ENCODE peak calls at places on chromosome 11, in ten cellular contexts. One of them, this sample, is unnamed.

GRCh38 chr11:47396049-47396320 is 12.4 kb upstream of the SLC39A13 start:
- DNase-seq in T47D: no peak
- DNase-seq in AG08395: no peak
- DNase-seq in iPS DF 6.9: no peak
- DNase-seq in cardiac muscle cell: no peak
- DNase-seq in KBM-7: no peak
- DNase-seq in heart left ventricle: no peak
- DNase-seq in NCI-H2081: no peak
- DNase-seq in nephron progenitor cell: no peak
- DNase-seq in A549: no peak
- DNase-seq in this sample: no peak

GRCh38 chr11:75434886-75435570 is 2.0 kb upstream of the KLHL35 start:
- DNase-seq in T47D: no peak
- DNase-seq in AG08395: no peak
- DNase-seq in iPS DF 6.9: no peak
- DNase-seq in cardiac muscle cell: no peak
- DNase-seq in KBM-7: no peak
- DNase-seq in heart left ventricle: no peak
- DNase-seq in NCI-H2081: no peak
- DNase-seq in nephron progenitor cell: no peak
- DNase-seq in A549: no peak
- DNase-seq in this sample: no peak

GRCh38 chr11:26572770-26573402 is 823 bp upstream of the MUC15 start:
- DNase-seq in T47D: peak; percentile 53
- DNase-seq in AG08395: no peak
- DNase-seq in iPS DF 6.9: no peak
- DNase-seq in cardiac muscle cell: no peak
- DNase-seq in KBM-7: no peak
- DNase-seq in heart left ventricle: no peak
- DNase-seq in NCI-H2081: no peak
- DNase-seq in nephron progenitor cell: no peak
- DNase-seq in A549: no peak
- DNase-seq in this sample: peak; percentile 48

GRCh38 chr11:94694309-94695060 is 73.7 kb upstream of the AMOTL1 start:
- DNase-seq in T47D: no peak
- DNase-seq in AG08395: no peak
- DNase-seq in iPS DF 6.9: no peak
- DNase-seq in cardiac muscle cell: peak; percentile 28
- DNase-seq in KBM-7: no peak
- DNase-seq in heart left ventricle: no peak
- DNase-seq in NCI-H2081: no peak
- DNase-seq in nephron progenitor cell: no peak
- DNase-seq in A549: no peak
- DNase-seq in this sample: peak; percentile 39

GRCh38 chr11:14644396-14645246 is 1.0 kb downstream of the PDE3B start:
- DNase-seq in T47D: no peak
- DNase-seq in AG08395: no peak
- DNase-seq in iPS DF 6.9: peak; percentile 16
- DNase-seq in cardiac muscle cell: peak; percentile 62
- DNase-seq in KBM-7: peak; percentile 48
- DNase-seq in heart left ventricle: no peak
- DNase-seq in NCI-H2081: peak; percentile 39
- DNase-seq in nephron progenitor cell: peak; percentile 62
- DNase-seq in A549: peak; percentile 28
- DNase-seq in this sample: peak; percentile 80

GRCh38 chr11:35146074-35146521 is 7.1 kb downstream of the CD44 start:
- DNase-seq in T47D: no peak
- DNase-seq in AG08395: no peak
- DNase-seq in iPS DF 6.9: no peak
- DNase-seq in cardiac muscle cell: no peak
- DNase-seq in KBM-7: no peak
- DNase-seq in heart left ventricle: no peak
- DNase-seq in NCI-H2081: no peak
- DNase-seq in nephron progenitor cell: no peak
- DNase-seq in A549: no peak
- DNase-seq in this sample: no peak

GRCh38 chr11:125141686-125142535 is 22.6 kb upstream of the PKNOX2 start:
- DNase-seq in T47D: peak; percentile 49
- DNase-seq in AG08395: peak; percentile 67
- DNase-seq in iPS DF 6.9: peak; percentile 64
- DNase-seq in cardiac muscle cell: peak; percentile 66
- DNase-seq in KBM-7: peak; percentile 69
- DNase-seq in heart left ventricle: peak; percentile 66
- DNase-seq in NCI-H2081: no peak
- DNase-seq in nephron progenitor cell: peak; percentile 85
- DNase-seq in A549: peak; percentile 19
- DNase-seq in this sample: peak; percentile 80

GRCh38 chr11:27868226-27868625 is 168.0 kb upstream of the BDNF start:
- DNase-seq in T47D: no peak
- DNase-seq in AG08395: no peak
- DNase-seq in iPS DF 6.9: no peak
- DNase-seq in cardiac muscle cell: no peak
- DNase-seq in KBM-7: no peak
- DNase-seq in heart left ventricle: no peak
- DNase-seq in NCI-H2081: no peak
- DNase-seq in nephron progenitor cell: no peak
- DNase-seq in A549: no peak
- DNase-seq in this sample: no peak

GRCh38 chr11:6556139-6556949 is 47.1 kb downstream of the RRP8 start:
- DNase-seq in T47D: no peak
- DNase-seq in AG08395: no peak
- DNase-seq in iPS DF 6.9: no peak
- DNase-seq in cardiac muscle cell: no peak
- DNase-seq in KBM-7: no peak
- DNase-seq in heart left ventricle: no peak
- DNase-seq in NCI-H2081: no peak
- DNase-seq in nephron progenitor cell: no peak
- DNase-seq in A549: no peak
- DNase-seq in this sample: peak; percentile 66

GRCh38 chr11:114036156-114036811 is 23.2 kb upstream of the ZBTB16 start:
- DNase-seq in T47D: peak; percentile 80
- DNase-seq in AG08395: peak; percentile 73
- DNase-seq in iPS DF 6.9: peak; percentile 84
- DNase-seq in cardiac muscle cell: peak; percentile 93
- DNase-seq in KBM-7: peak; percentile 50
- DNase-seq in heart left ventricle: peak; percentile 93
- DNase-seq in NCI-H2081: no peak
- DNase-seq in nephron progenitor cell: peak; percentile 89
- DNase-seq in A549: peak; percentile 41
- DNase-seq in this sample: peak; percentile 89

GRCh38 chr11:106644824-106645223 is 373.5 kb downstream of the GUCY1A2 start:
- DNase-seq in T47D: peak; percentile 52
- DNase-seq in AG08395: no peak
- DNase-seq in iPS DF 6.9: no peak
- DNase-seq in cardiac muscle cell: no peak
- DNase-seq in KBM-7: no peak
- DNase-seq in heart left ventricle: no peak
- DNase-seq in NCI-H2081: no peak
- DNase-seq in nephron progenitor cell: no peak
- DNase-seq in A549: no peak
- DNase-seq in this sample: no peak

GRCh38 chr11:46499821-46500220 is 94.0 kb downstream of the AMBRA1 start:
- DNase-seq in T47D: no peak
- DNase-seq in AG08395: no peak
- DNase-seq in iPS DF 6.9: no peak
- DNase-seq in cardiac muscle cell: no peak
- DNase-seq in KBM-7: no peak
- DNase-seq in heart left ventricle: no peak
- DNase-seq in NCI-H2081: no peak
- DNase-seq in nephron progenitor cell: no peak
- DNase-seq in A549: no peak
- DNase-seq in this sample: no peak

This sample was measured in left kidney.